ENCODE peak calls at places on chromosomes 16 and 17, in eight cellular contexts. Z is CD8-positive, alpha-beta memory T cell; N is Peyer's patch; A is activated naive CD4-positive, alpha-beta T cell; T is neuronal stem cell; P is adrenal gland; E is GM10248; C is left cardiac atrium. B is an unnamed sample.

GRCh38 chr16:1548727-1549126 is 15.3 kb downstream of the TMEM204 start:
- DNase-seq in Z (no peak), N (no peak), A (no peak), T (no peak), P (no peak), E (no peak), C (no peak), B (no peak)

GRCh38 chr17:65099475-65099874 is 37.7 kb upstream of the RGS9 start:
- DNase-seq in Z (no peak), N (no peak), A (no peak), T (no peak), P (no peak), E (no peak), C (no peak), B (no peak)

GRCh38 chr17:19531780-19532501 is 1.7 kb upstream of the SLC47A1 start:
- DNase-seq in Z (no peak), N (no peak), A (no peak), T (no peak), P (no peak), E (no peak), C (no peak), B (no peak)

GRCh38 chr17:18356624-18357023 is 6.7 kb downstream of the SHMT1 start:
- DNase-seq in Z (no peak), N (no peak), A (no peak), T (no peak), P (peak; percentile 36), E (no peak), C (peak; percentile 39), B (no peak)

GRCh38 chr17:2474371-2474770 is 37.3 kb downstream of the METTL16 start:
- DNase-seq in Z (no peak), N (no peak), A (no peak), T (no peak), P (no peak), E (no peak), C (no peak), B (no peak)

GRCh38 chr17:28968269-28968913 is 17.1 kb upstream of the PHF12 start:
- DNase-seq in Z (no peak), N (no peak), A (no peak), T (peak; percentile 65), P (no peak), E (no peak), C (no peak), B (no peak)

GRCh38 chr17:41455236-41455635 is 11.9 kb downstream of the KRT32 start:
- DNase-seq in Z (no peak), N (no peak), A (no peak), T (no peak), P (no peak), E (no peak), C (no peak), B (peak; percentile 32)

GRCh38 chr17:8285270-8286181 is 2.9 kb upstream of the RANGRF start:
- DNase-seq in Z (no peak), N (no peak), A (no peak), T (no peak), P (no peak), E (no peak), C (no peak), B (no peak)

GRCh38 chr16:88456356-88457292 is 3.5 kb downstream of the ZFPM1 start:
- DNase-seq in Z (peak; percentile 60), N (peak; percentile 51), A (peak; percentile 29), T (no peak), P (no peak), E (no peak), C (no peak), B (peak; percentile 14)

GRCh38 chr16:80273635-80274538 is 266.9 kb upstream of the DYNLRB2 start:
- DNase-seq in Z (no peak), N (no peak), A (no peak), T (no peak), P (no peak), E (no peak), C (no peak), B (peak; percentile 79)

B was measured in mammary epithelial cell.